ENCODE peak calls at places on chromosomes 6 and 20, in eight cellular contexts. O is left cardiac atrium; B is H7; Z is KBM-7; N is cardiac muscle cell; F is activated CD8-positive, alpha-beta memory T cell treated with anti-CD3 and anti-CD28 coated beads for 4 hours; Q is tibial nerve; H is psoas muscle. Y is an unnamed sample.

GRCh38 chr20:64048402-64049044 is 916 bp downstream of the SOX18 start:
- DNase-seq in O (no peak), F (no peak), Z (no peak), B (peak), H (no peak), Q (no peak), N (peak), Y (no peak)

GRCh38 chr6:6332240-6332639 is 11.8 kb upstream of the F13A1 start:
- DNase-seq in B (no peak), N (no peak), Z (peak), H (no peak), O (no peak), F (no peak), Q (no peak), Y (no peak)

GRCh38 chr20:21391495-21392298 is 5.6 kb downstream of the NKX2-4 start:
- DNase-seq in N (no peak), Z (no peak), H (no peak), F (no peak), Q (no peak), B (peak), O (no peak), Y (no peak)

GRCh38 chr6:155117266-155117665 is 122.2 kb downstream of the TIAM2 start:
- DNase-seq in Z (no peak), B (no peak), N (peak), O (no peak), F (no peak), Q (no peak), H (no peak), Y (no peak)

GRCh38 chr6:49336514-49337131 is 126.4 kb downstream of the MMUT start:
- DNase-seq in Z (peak), B (no peak), Q (no peak), F (no peak), O (no peak), N (peak), H (no peak), Y (peak)

GRCh38 chr20:58511364-58511763 is 3.8 kb downstream of the APCDD1L start:
- DNase-seq in B (no peak), O (no peak), N (peak), Z (no peak), Q (no peak), H (no peak), F (no peak), Y (no peak)

GRCh38 chr6:50602191-50602810 is 111.0 kb upstream of the TFAP2D start:
- DNase-seq in N (peak), H (no peak), B (no peak), Z (peak), Q (no peak), O (no peak), F (no peak), Y (no peak)

GRCh38 chr6:27133281-27134227 is 113.9 kb upstream of the PRSS16 start:
- DNase-seq in O (peak), N (peak), Q (no peak), H (peak), F (peak), Z (peak), B (peak), Y (peak)

GRCh38 chr6:128803911-128804310 is 79.0 kb upstream of the LAMA2 start:
- DNase-seq in H (no peak), B (no peak), Q (no peak), Z (no peak), O (no peak), F (no peak), N (peak), Y (no peak)

GRCh38 chr20:53752971-53753879 is 159.6 kb upstream of the ZNF217 start:
- DNase-seq in B (peak), Q (no peak), H (no peak), N (no peak), Z (no peak), F (no peak), O (no peak), Y (peak)

GRCh38 chr6:68059261-68059660 is 575.8 kb upstream of the ADGRB3 start:
- DNase-seq in O (no peak), B (no peak), N (no peak), F (no peak), H (no peak), Z (no peak), Q (no peak), Y (no peak)

GRCh38 chr20:58374906-58375760 is 13.9 kb upstream of the VAPB start:
- DNase-seq in Z (no peak), F (no peak), O (peak), B (peak), N (peak), H (no peak), Q (no peak), Y (no peak)

GRCh38 chr6:36515844-36516243 is 31.4 kb downstream of the STK38 start:
- DNase-seq in N (no peak), F (no peak), Z (no peak), O (no peak), Q (no peak), H (no peak), B (no peak), Y (no peak)

GRCh38 chr6:81998432-81998831 is 246.0 kb upstream of the TENT5A start:
- DNase-seq in B (no peak), N (peak), H (no peak), Q (no peak), F (no peak), Z (no peak), O (no peak), Y (no peak)

GRCh38 chr20:10802201-10802600 is 128.4 kb upstream of the JAG1 start:
- DNase-seq in N (peak), B (no peak), F (no peak), Q (no peak), O (no peak), Z (no peak), H (no peak), Y (no peak)

GRCh38 chr6:155366325-155366724 is 52.0 kb upstream of the TFB1M start:
- DNase-seq in Z (no peak), F (no peak), B (peak), Q (no peak), N (no peak), H (no peak), O (no peak), Y (no peak)

GRCh38 chr20:29873946-29874345 is 1383.5 kb upstream of the DEFB115 start:
- DNase-seq in Z (no peak), H (peak), F (no peak), O (peak), N (peak), Q (no peak), B (peak), Y (peak)

GRCh38 chr6:45783716-45784115 is 231.9 kb downstream of the CLIC5 start:
- DNase-seq in N (no peak), Z (no peak), O (no peak), Q (no peak), B (no peak), H (no peak), F (no peak), Y (peak)

GRCh38 chr20:36802326-36803223 is 29.0 kb upstream of the DSN1 start:
- DNase-seq in B (no peak), N (peak), O (no peak), H (no peak), Q (no peak), F (no peak), Z (no peak), Y (no peak)

GRCh38 chr6:35729722-35730121 is 7.1 kb upstream of the ARMC12 start:
- DNase-seq in Q (no peak), Z (no peak), O (no peak), B (peak), N (no peak), F (no peak), H (no peak), Y (no peak)

GRCh38 chr6:114040871-114041270 is 69.9 kb upstream of the HDAC2 start:
- DNase-seq in F (no peak), Q (no peak), B (no peak), Z (no peak), H (no peak), O (no peak), N (peak), Y (no peak)

GRCh38 chr6:21382821-21383455 is 210.6 kb upstream of the SOX4 start:
- DNase-seq in O (no peak), N (no peak), Q (no peak), Z (peak), H (no peak), F (no peak), B (no peak), Y (no peak)

Y was measured in foreskin keratinocyte.